ENCODE peak calls at places on chromosome 12, in five cellular contexts. X is NCI-H524; D is mammary epithelial cell; V is Karpas-422; M is CD8-positive, alpha-beta memory T cell. U is an unnamed sample.

GRCh38 chr12:104687823-104688573 is 231.2 kb downstream of the CHST11 start:
- DNase-seq in V (no peak), D (no peak), M (peak), X (no peak), U (no peak)

GRCh38 chr12:14952295-14952995 is 9.0 kb downstream of the ARHGDIB start:
- DNase-seq in V (peak), X (no peak), M (peak), D (peak), U (no peak)

GRCh38 chr12:94218244-94218643 is 69.9 kb downstream of the PLXNC1 start:
- DNase-seq in M (no peak), D (no peak), V (no peak), X (no peak), U (no peak)

GRCh38 chr12:25861226-25861625 is 97.3 kb upstream of the RASSF8 start:
- DNase-seq in D (no peak), V (no peak), X (no peak), M (no peak), U (no peak)

GRCh38 chr12:47902131-47902639 is 2.6 kb downstream of the VDR start:
- DNase-seq in X (no peak), V (no peak), D (no peak), M (no peak), U (no peak)

GRCh38 chr12:128803788-128804187 is 20.0 kb downstream of the SLC15A4 start:
- DNase-seq in D (no peak), V (no peak), M (no peak), X (no peak), U (no peak)

GRCh38 chr12:89453121-89453520 is 71.5 kb downstream of the GALNT4 start:
- DNase-seq in M (no peak), X (no peak), V (no peak), D (no peak), U (no peak)

GRCh38 chr12:108861878-108862587 is 4.7 kb upstream of the SSH1 start:
- DNase-seq in M (no peak), D (no peak), V (peak), X (no peak), U (no peak)

GRCh38 chr12:121519227-121519626 is 61.6 kb downstream of the KDM2B start:
- DNase-seq in M (no peak), V (no peak), X (no peak), D (no peak), U (no peak)

GRCh38 chr12:68223067-68223747 is 2.4 kb downstream of the IL26 start:
- DNase-seq in D (peak), M (peak), X (peak), V (peak), U (peak)

GRCh38 chr12:56941299-56942017 is 7.2 kb upstream of the SDR9C7 start:
- DNase-seq in X (no peak), D (peak), V (peak), M (no peak), U (peak)

GRCh38 chr12:17301544-17301943 is 695.6 kb upstream of the LMO3 start:
- DNase-seq in X (peak), V (no peak), D (no peak), M (no peak), U (no peak)

GRCh38 chr12:10721654-10722501 is 1.2 kb downstream of the YBX3 start:
- DNase-seq in M (peak), D (peak), X (peak), V (no peak), U (peak)

GRCh38 chr12:103677341-103677740 is 90.3 kb downstream of the STAB2 start:
- DNase-seq in X (no peak), M (no peak), D (peak), V (no peak), U (no peak)

GRCh38 chr12:116615141-116615861 is 56.1 kb downstream of the MAP1LC3B2 start:
- DNase-seq in X (no peak), M (no peak), D (no peak), V (no peak), U (no peak)

GRCh38 chr12:15829949-15830348 is 40.8 kb upstream of the EPS8 start:
- DNase-seq in D (peak), X (no peak), M (no peak), V (no peak), U (no peak)

GRCh38 chr12:10558291-10558690 is 52.6 kb downstream of the EIF2S3B start:
- DNase-seq in V (no peak), M (no peak), D (no peak), X (no peak), U (no peak)

GRCh38 chr12:79766705-79767464 is 76.1 kb upstream of the PAWR start:
- DNase-seq in V (no peak), M (no peak), D (no peak), X (no peak), U (no peak)

GRCh38 chr12:6688543-6688999 is 604 bp downstream of the ZNF384 start:
- DNase-seq in V (peak), M (no peak), D (no peak), X (peak), U (no peak)

GRCh38 chr12:117053050-117053400 is 46.2 kb downstream of the TESC start:
- DNase-seq in V (peak), X (no peak), M (no peak), D (no peak), U (no peak)

GRCh38 chr12:112256780-112257179 is 125.5 kb downstream of the HECTD4 start:
- DNase-seq in M (no peak), D (no peak), X (no peak), V (no peak), U (no peak)

GRCh38 chr12:3149505-3150307 is 72.5 kb downstream of the TSPAN9 start:
- DNase-seq in X (no peak), D (no peak), V (no peak), M (no peak), U (no peak)

GRCh38 chr12:104603545-104603973 is 146.8 kb downstream of the CHST11 start:
- DNase-seq in X (no peak), M (no peak), V (no peak), D (peak), U (no peak)

GRCh38 chr12:94731733-94732360 is 81.5 kb upstream of the TMCC3 start:
- DNase-seq in V (no peak), X (no peak), M (no peak), D (no peak), U (no peak)

GRCh38 chr12:49375406-49375805 is 8.1 kb downstream of the SPATS2 start:
- DNase-seq in X (no peak), M (no peak), D (no peak), V (no peak), U (no peak)

GRCh38 chr12:104060791-104061190 is 3.5 kb upstream of the HCFC2 start:
- DNase-seq in M (no peak), V (no peak), D (peak), X (no peak), U (no peak)

GRCh38 chr12:57868211-57868610 is 21.7 kb upstream of the CTDSP2 start:
- DNase-seq in D (no peak), X (no peak), M (no peak), V (no peak), U (no peak)

GRCh38 chr12:107377596-107378385 is 284.4 kb upstream of the CRY1 start:
- DNase-seq in D (no peak), V (no peak), X (no peak), M (no peak), U (no peak)

GRCh38 chr12:8556748-8557147 is 16.0 kb upstream of the CLEC4E start:
- DNase-seq in D (no peak), X (no peak), V (no peak), M (no peak), U (no peak)

GRCh38 chr12:27003421-27004311 is 10.5 kb downstream of the TM7SF3 start:
- DNase-seq in V (peak), X (peak), M (no peak), D (no peak), U (no peak)